ENCODE peak calls at places on chromosomes 5 and 9, in five cellular contexts. X is neural progenitor cell; P is tibial nerve; A is ovary; Y is effector memory CD4-positive, alpha-beta T cell. Z is an unnamed sample. For H3K4me1, the result is how much of the 10 kb centered on the place peaks cover.

GRCh38 chr9:98502976-98503325 is 205.8 kb downstream of the GABBR2 start:
- DNase-seq in P (no peak), Y (no peak), X (no peak), A (no peak), Z (no peak)

GRCh38 chr5:102152906-102153787 is 142.9 kb downstream of the SLCO4C1 start:
- DNase-seq in P (no peak), X (peak), Y (no peak), A (no peak), Z (no peak)

GRCh38 chr9:133821606-133822438 is 83.7 kb upstream of the SARDH start:
- DNase-seq in A (no peak), P (no peak), Y (no peak), X (peak), Z (no peak)

GRCh38 chr9:1025131-1025530 is 25.0 kb upstream of the DMRT2 start:
- DNase-seq in X (no peak), Y (no peak), A (no peak), P (no peak), Z (no peak)

GRCh38 chr5:176784218-176785165 is 25.9 kb upstream of the UNC5A start:
- DNase-seq in A (no peak), X (no peak), Y (no peak), P (no peak), Z (no peak)

GRCh38 chr9:93229636-93230035 is 45.7 kb downstream of the WNK2 start:
- DNase-seq in Y (no peak), A (no peak), X (no peak), P (no peak), Z (no peak)

GRCh38 chr5:96780626-96781025 is 27.1 kb downstream of the ERAP1 start:
- DNase-seq in Y (no peak), X (no peak), A (no peak), P (no peak), Z (no peak)

GRCh38 chr5:96031811-96032261 is 70.2 kb upstream of the ELL2 start:
- DNase-seq in P (no peak), X (no peak), Y (no peak), A (no peak), Z (no peak)

GRCh38 chr5:52810426-52810825 is 22.7 kb downstream of the ITGA1 start:
- DNase-seq in A (no peak), P (no peak), Y (no peak), X (no peak), Z (no peak)

GRCh38 chr9:110114086-110114887 is 93.7 kb downstream of the C9orf152 start:
- DNase-seq in X (no peak), Y (no peak), A (no peak), P (no peak), Z (no peak)

GRCh38 chr5:137636076-137636475 is 99.8 kb downstream of the KLHL3 start:
- DNase-seq in A (no peak), Y (no peak), X (no peak), P (no peak), Z (no peak)

GRCh38 chr5:118698774-118699173 is 289.6 kb downstream of the DTWD2 start:
- DNase-seq in A (no peak), Y (no peak), P (no peak), X (peak), Z (no peak)

GRCh38 chr5:157484768-157485167 is 24.8 kb downstream of the NIPAL4 start:
- DNase-seq in X (no peak), P (peak), Y (no peak), A (no peak), Z (no peak)

GRCh38 chr5:179900707-179901106 is 7.0 kb downstream of the TBC1D9B start:
- DNase-seq in A (no peak), P (no peak), Y (no peak), X (no peak), Z (no peak)

GRCh38 chr5:38645508-38645907 is 89.1 kb upstream of the LIFR start:
- DNase-seq in P (peak), Y (no peak), X (no peak), A (no peak), Z (no peak)

GRCh38 chr9:137247916-137248175 is 3.2 kb upstream of the STPG3 start:
- DNase-seq in A (no peak), Y (no peak), P (no peak), X (no peak), Z (no peak)

GRCh38 chr5:111995701-111996100 is 238.7 kb upstream of the NREP start:
- DNase-seq in X (no peak), Y (no peak), A (no peak), P (no peak), Z (no peak)

GRCh38 chr9:16385590-16386578 is 484.6 kb downstream of the BNC2 start:
- DNase-seq in Y (no peak), A (no peak), P (peak), X (no peak), Z (no peak)

GRCh38 chr5:158874343-158874742 is 225.4 kb downstream of the EBF1 start:
- DNase-seq in P (no peak), Y (no peak), X (no peak), A (no peak), Z (no peak)
- H3K4me1 ChIP-seq in P (under half), Y (under half), X (under half), A (under half), Z (under half)

DNA sequence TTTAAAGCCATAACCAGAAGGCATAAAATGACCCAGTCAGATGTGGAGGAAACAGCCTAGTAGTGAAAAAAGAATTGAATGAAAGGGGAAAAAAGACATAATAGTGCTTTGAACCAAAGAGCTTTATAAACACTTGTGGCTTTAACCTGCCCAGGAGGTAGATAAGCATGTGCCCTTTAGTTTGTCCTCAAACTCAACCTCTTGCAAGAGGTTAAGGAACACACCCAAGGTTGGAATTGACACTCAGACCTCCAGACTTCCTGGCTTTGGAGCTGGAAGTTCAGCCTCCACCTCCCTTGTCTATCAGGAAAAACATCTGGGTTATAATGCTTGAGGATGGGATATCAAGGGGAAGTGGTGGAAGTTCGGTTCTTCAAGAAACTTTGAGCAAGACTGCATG is 16.3 kb downstream of the NDUFA8 start:
- DNase-seq in A (no peak), X (no peak), P (no peak), Y (no peak), Z (no peak)
- H3K27ac ChIP-seq in A (no peak), X (no peak), P (no peak), Y (no peak), Z (no peak)

GRCh38 chr5:23482642-23483041 is 24.8 kb upstream of the PRDM9 start:
- DNase-seq in A (no peak), Y (no peak), P (no peak), X (no peak), Z (no peak)

GRCh38 chr5:23483090-23483489 is 24.3 kb upstream of the PRDM9 start:
- DNase-seq in X (no peak), P (no peak), Y (no peak), A (no peak), Z (no peak)

DNA sequence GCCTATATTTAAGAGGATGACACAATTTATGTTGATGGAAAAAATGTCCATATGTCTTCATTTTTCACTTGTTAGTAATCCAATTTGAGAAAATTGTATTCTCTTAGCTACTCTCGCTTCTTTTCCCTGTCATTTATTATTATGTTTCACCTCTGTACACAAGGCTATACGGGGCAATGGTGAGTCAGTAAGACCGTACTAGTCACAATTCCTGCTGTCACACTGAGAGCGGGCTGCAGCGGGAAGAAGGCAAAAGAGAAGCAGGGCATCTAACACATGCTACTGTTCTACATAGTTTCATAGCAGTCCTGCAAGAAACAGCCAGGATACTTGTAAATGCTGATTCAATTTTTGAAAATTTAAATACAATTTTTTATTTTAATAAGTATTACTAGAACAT is 23.3 kb upstream of the PRDM9 start:
- DNase-seq in Y (no peak), P (no peak), X (no peak), A (no peak), Z (no peak)
- H3K4me1 ChIP-seq in Y (under half), P (under half), X (under half), A (under half), Z (under half)

GRCh38 chr5:67291066-67291465 is 94.5 kb upstream of the CD180 start:
- DNase-seq in Y (no peak), X (no peak), A (no peak), P (no peak), Z (no peak)
- H3K27ac ChIP-seq in Y (no peak), X (no peak), A (no peak), P (peak), Z (no peak)

GRCh38 chr9:113591899-113592625 is 128.5 kb downstream of the RGS3 start:
- DNase-seq in X (no peak), A (no peak), P (no peak), Y (no peak), Z (no peak)
- H3K4me1 ChIP-seq in X (under half), A (under half), P (under half), Y (under half), Z (under half)

GRCh38 chr9:69602768-69603167 is 69.4 kb downstream of the APBA1 start:
- DNase-seq in A (no peak), P (no peak), Y (no peak), X (no peak), Z (no peak)

GRCh38 chr9:69606089-69606488 is 66.1 kb downstream of the APBA1 start:
- DNase-seq in X (no peak), P (no peak), A (no peak), Y (no peak), Z (no peak)

GRCh38 chr9:69603656-69604055 is 68.5 kb downstream of the APBA1 start:
- DNase-seq in A (no peak), Y (no peak), P (no peak), X (no peak), Z (no peak)

GRCh38 chr9:69604568-69605219 is 67.5 kb downstream of the APBA1 start:
- DNase-seq in P (no peak), A (no peak), Y (no peak), X (no peak), Z (no peak)

GRCh38 chr9:69605406-69605805 is 66.8 kb downstream of the APBA1 start:
- DNase-seq in Y (no peak), P (no peak), X (no peak), A (no peak), Z (no peak)
- H3K27ac ChIP-seq in Y (no peak), P (no peak), X (no peak), A (no peak), Z (no peak)

DNA sequence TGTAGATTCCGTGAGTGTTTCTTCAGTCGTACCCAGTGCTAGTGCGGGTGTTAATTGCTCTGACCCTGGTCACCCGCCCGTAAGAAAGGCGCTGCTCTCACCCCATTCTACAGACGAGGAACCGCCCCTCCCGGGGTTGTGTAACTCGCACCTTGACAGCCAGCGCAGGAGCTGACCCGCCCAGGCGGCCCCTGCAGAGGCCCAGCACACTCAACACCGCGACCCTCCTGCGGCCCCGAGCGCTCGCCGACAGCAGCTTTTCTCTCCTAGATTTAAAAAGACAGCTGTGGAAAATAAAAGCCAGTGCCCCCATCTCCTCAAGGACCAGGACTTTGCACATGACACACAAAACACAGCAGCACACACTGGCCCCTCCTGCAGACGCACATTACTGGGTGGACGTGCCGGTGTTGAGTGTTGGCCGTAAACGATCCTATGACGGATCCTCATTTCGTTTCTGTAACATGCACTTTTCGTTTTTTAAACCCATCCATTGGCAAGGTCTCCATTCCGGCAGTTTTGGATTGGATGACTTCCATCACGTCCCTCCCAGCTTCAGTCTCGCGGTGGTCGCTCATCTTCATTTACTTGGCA is 22.9 kb downstream of the OR2V2 start:
- DNase-seq in Y (no peak), P (no peak), X (peak), A (no peak), Z (no peak)
- H3K4me1 ChIP-seq in Y (under half), P (under half), X (under half), A (under half), Z (under half)

GRCh38 chr5:149756354-149756753 is 26.2 kb downstream of the PPARGC1B start:
- DNase-seq in X (no peak), Y (no peak), P (no peak), A (no peak), Z (no peak)

GRCh38 chr5:149757186-149757950 is 27.3 kb downstream of the PPARGC1B start:
- DNase-seq in X (no peak), A (no peak), Y (no peak), P (no peak), Z (no peak)

GRCh38 chr5:149757956-149758355 is 27.8 kb downstream of the PPARGC1B start:
- DNase-seq in P (no peak), X (no peak), Y (no peak), A (no peak), Z (no peak)

GRCh38 chr5:149750596-149750995 is 20.5 kb downstream of the PPARGC1B start:
- DNase-seq in P (no peak), X (no peak), A (no peak), Y (no peak), Z (no peak)

DNA sequence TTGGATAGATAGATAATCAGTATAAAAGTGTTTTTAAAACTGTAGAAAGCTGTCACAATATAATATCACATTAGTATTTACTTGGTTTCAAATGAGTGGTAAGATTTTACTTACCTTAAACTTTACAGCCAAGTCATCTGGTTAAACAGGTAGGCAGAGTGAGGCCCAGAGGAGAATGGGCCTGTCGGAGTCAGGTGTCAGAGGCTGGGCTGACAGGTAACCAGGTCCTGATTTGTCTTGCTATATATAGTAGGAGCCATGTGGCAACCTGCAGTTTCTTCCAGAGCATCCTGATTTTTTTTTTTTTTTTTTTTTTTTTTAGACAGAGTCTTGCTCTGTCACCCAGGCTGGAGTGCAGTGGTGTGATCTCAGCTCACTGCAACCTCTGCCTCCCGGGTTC is 24.4 kb downstream of the PPARGC1B start:
- DNase-seq in X (no peak), P (no peak), A (no peak), Y (no peak), Z (no peak)
- H3K27ac ChIP-seq in X (no peak), P (no peak), A (no peak), Y (no peak), Z (no peak)

DNA sequence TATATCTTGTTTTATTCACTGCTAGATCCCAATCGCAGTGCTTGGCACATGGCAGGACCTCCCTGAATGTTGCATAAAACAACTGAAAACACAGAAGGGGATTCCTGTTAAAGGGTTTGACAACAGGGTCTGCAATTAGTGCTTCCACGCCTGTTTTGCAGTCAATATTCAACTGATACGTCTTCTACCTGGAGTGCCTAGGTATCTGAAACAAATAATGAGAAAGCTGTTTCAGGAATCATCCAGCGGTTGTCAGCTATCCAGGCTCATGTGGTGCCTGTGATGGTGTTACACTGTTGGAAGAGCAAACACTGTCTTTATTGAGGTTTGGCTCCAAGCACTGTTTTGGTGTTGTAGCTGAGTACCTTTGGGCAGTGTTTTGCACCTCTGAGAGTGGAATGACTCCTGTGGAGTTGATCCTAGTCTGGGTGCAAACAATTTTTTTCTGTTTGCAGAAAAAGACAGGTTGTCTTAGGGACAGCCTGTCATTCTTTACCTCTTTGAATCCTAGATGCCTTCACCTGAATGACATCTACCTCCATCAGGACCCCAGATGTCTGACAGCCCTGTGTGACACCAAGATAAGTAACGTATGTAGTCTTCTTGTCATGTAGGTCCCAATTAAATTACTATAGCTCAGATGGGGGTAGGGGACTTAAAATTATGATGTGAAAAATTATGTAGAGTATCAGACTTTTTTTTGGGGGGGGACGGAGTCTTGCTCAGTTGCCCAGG is 14.8 kb upstream of the MATR3 start:
- DNase-seq in Y (no peak), X (no peak), A (no peak), P (no peak), Z (no peak)
- H3K4me1 ChIP-seq in Y (under half), X (under half), A (under half), P (under half), Z (under half)

Z was measured in CD8-positive, alpha-beta T cell.